ENCODE peak calls at places on chromosomes 5 and 9, in five cellular contexts. Y, K, X, P and U are unnamed samples.

GRCh38 chr5:164252-164651 is 27.0 kb upstream of the LRRC14B start:
- DNase-seq in P (no peak), Y (no peak), X (no peak), K (no peak), U (no peak)

GRCh38 chr9:19184144-19184917 is 46.2 kb upstream of the DENND4C start:
- DNase-seq in P (peak; percentile 95), X (peak; percentile 81), Y (peak; percentile 74), K (peak; percentile 86), U (peak; percentile 68)

GRCh38 chr9:117718085-117718484 is 13.9 kb downstream of the TLR4 start:
- DNase-seq in Y (no peak), P (peak; percentile 45), K (no peak), X (no peak), U (no peak)

GRCh38 chr5:173745123-173745522 is 128.7 kb upstream of the BOD1 start:
- DNase-seq in Y (no peak), X (no peak), P (no peak), K (no peak), U (no peak)

GRCh38 chr5:52861368-52861767 is 73.7 kb downstream of the ITGA1 start:
- DNase-seq in X (no peak), Y (no peak), K (no peak), P (no peak), U (no peak)

GRCh38 chr5:151592855-151593408 is 1.8 kb upstream of the FAT2 start:
- DNase-seq in Y (no peak), X (no peak), P (no peak), K (no peak), U (no peak)

GRCh38 chr9:91714020-91714721 is 235.9 kb downstream of the ROR2 start:
- DNase-seq in K (peak; percentile 42), X (no peak), Y (peak; percentile 68), P (no peak), U (peak; percentile 17)

GRCh38 chr5:32880781-32881180 is 169.7 kb downstream of the NPR3 start:
- DNase-seq in X (no peak), P (no peak), K (peak; percentile 56), Y (no peak), U (no peak)

GRCh38 chr5:175131432-175131831 is 312.6 kb downstream of the DRD1 start:
- DNase-seq in P (no peak), X (no peak), Y (no peak), K (no peak), U (no peak)

GRCh38 chr9:83633260-83633659 is 10.3 kb downstream of the IDNK start:
- DNase-seq in P (no peak), Y (no peak), X (no peak), K (no peak), U (no peak)

GRCh38 chr5:96657068-96657467 is 5.1 kb upstream of the CAST start:
- DNase-seq in Y (peak; percentile 81), K (peak; percentile 97), P (peak; percentile 84), X (no peak), U (peak; percentile 18)

GRCh38 chr5:38715671-38716070 is 130.1 kb upstream of the OSMR start:
- DNase-seq in Y (no peak), K (no peak), X (no peak), P (no peak), U (no peak)

DNA sequence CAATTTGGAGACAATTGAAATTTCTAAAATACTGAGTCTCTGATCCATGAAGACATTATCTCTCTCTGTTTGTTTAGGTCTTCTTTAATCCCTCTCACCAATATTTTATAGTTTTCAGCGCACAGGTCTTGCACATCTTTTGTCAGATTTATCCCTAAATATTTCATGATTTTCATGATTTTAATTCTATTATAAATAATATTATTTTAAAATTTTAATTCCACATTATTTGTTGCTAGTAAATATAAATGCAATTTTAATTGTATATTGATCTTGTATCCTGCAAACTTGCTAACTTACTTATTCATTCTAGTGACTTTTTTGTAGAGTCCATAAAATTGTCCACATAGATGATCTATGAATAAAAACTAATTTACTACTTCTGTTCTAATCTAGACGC is 112.6 kb upstream of the TNPO1 start:
- DNase-seq in P (no peak), Y (no peak), X (no peak), K (no peak), U (no peak)
- H3K9me3 ChIP-seq in P (no peaks in the 10 kb centered on the region), Y (no peaks in the 10 kb centered on the region), X (no peaks in the 10 kb centered on the region), K (no peaks in the 10 kb centered on the region), U (no peaks in the 10 kb centered on the region)

GRCh38 chr9:109558718-109559151 is 60.6 kb upstream of the PTPN3 start:
- DNase-seq in Y (no peak), K (no peak), X (no peak), P (no peak), U (no peak)

GRCh38 chr9:109555215-109555614 is 57.1 kb upstream of the PTPN3 start:
- DNase-seq in Y (no peak), P (no peak), X (no peak), K (no peak), U (no peak)

GRCh38 chr9:109556786-109557185 is 58.7 kb upstream of the PTPN3 start:
- DNase-seq in Y (no peak), X (no peak), P (no peak), K (no peak), U (no peak)

GRCh38 chr9:109557481-109557880 is 59.4 kb upstream of the PTPN3 start:
- DNase-seq in Y (no peak), K (no peak), P (no peak), X (no peak), U (no peak)

DNA sequence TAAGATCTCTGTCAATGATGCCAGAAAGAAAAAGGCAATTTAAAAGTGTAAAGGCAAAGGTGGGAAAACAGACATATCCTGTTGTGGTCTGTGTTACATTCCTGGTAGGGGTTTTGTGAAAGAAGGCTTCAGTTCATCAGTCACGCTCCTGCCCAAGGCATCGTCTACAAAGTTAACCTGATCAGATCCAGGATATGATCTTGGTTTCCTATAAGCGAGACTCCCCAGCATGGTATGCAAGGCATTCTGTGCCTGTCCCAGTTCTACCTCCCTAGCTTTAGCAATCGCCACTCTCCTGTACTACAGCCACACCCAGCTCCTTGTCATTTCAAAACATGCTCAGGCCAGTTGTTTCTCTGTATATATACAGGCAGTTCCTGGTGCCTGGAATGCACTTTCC is 58.0 kb upstream of the PTPN3 start:
- DNase-seq in K (peak; percentile 17), P (no peak), X (no peak), Y (no peak), U (no peak)
- H3K4me1 ChIP-seq in K (no peaks in the 10 kb centered on the region), P (no peaks in the 10 kb centered on the region), X (peaks cover 35% of the 10 kb centered on the region), Y (no peaks in the 10 kb centered on the region), U (no peaks in the 10 kb centered on the region)

GRCh38 chr5:8340739-8341344 is 471.9 kb downstream of the MTRR start:
- DNase-seq in P (no peak), K (peak; percentile 7), X (no peak), Y (no peak), U (no peak)
- H3K9me3 ChIP-seq in P (no peaks in the 10 kb centered on the region), K (no peaks in the 10 kb centered on the region), X (no peaks in the 10 kb centered on the region), Y (no peaks in the 10 kb centered on the region), U (no peaks in the 10 kb centered on the region)

GRCh38 chr5:6728795-6729183 is 15.6 kb downstream of the TENT4A start:
- DNase-seq in K (no peak), Y (no peak), P (peak; percentile 11), X (no peak), U (no peak)

GRCh38 chr5:6728011-6728794 is 15.0 kb downstream of the TENT4A start:
- DNase-seq in P (no peak), X (no peak), K (no peak), Y (no peak), U (no peak)

GRCh38 chr5:6730407-6730806 is 17.2 kb downstream of the TENT4A start:
- DNase-seq in P (peak; percentile 51), Y (no peak), X (no peak), K (no peak), U (no peak)

GRCh38 chr5:6730807-6731206 is 17.6 kb downstream of the TENT4A start:
- DNase-seq in Y (no peak), P (no peak), K (no peak), X (no peak), U (no peak)

GRCh38 chr5:6729400-6730310 is 16.4 kb downstream of the TENT4A start:
- DNase-seq in P (peak; percentile 79), X (no peak), K (no peak), Y (no peak), U (peak; percentile 20)
- H3K4me1 ChIP-seq in P (peaks cover 59% of the 10 kb centered on the region), X (peaks cover 61% of the 10 kb centered on the region), K (peaks cover 29% of the 10 kb centered on the region), Y (peaks cover 23% of the 10 kb centered on the region), U (peaks cover 53% of the 10 kb centered on the region)

DNA sequence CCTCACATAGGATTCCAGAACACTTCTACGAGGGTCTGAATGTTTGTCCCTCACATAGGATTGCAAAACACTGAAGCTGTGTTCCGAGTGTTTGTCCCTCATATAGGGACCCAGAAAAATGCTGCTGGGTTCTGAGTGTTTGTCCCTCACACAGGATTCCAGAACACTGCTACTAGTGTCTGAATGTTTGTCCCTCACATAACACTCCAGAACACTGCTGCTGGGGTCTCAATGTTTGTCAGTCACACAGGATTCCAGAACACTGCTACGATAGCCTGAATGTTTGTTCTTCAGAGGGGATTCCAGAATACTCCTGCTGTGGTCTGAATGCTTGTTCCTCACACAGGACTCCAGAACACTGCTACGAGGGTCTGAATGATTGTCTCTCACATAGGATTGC is 218.7 kb downstream of the FOXD4L6 start:
- DNase-seq in Y (no peak), X (no peak), P (no peak), K (no peak), U (no peak)
- H3K9me3 ChIP-seq in Y (peaks cover 14% of the 10 kb centered on the region), X (peaks cover 97% of the 10 kb centered on the region), P (peaks cover 99% of the 10 kb centered on the region), K (no peaks in the 10 kb centered on the region), U (peaks cover 86% of the 10 kb centered on the region)

GRCh38 chr5:5235685-5236084 is 95.6 kb downstream of the ADAMTS16 start:
- DNase-seq in K (peak; percentile 26), X (no peak), P (no peak), Y (no peak), U (no peak)

GRCh38 chr5:5231576-5231975 is 91.4 kb downstream of the ADAMTS16 start:
- DNase-seq in X (no peak), Y (no peak), K (peak; percentile 56), P (no peak), U (no peak)

GRCh38 chr5:5240234-5240633 is 100.1 kb downstream of the ADAMTS16 start:
- DNase-seq in Y (no peak), K (no peak), P (no peak), X (no peak), U (no peak)

GRCh38 chr5:5239191-5239590 is 99.1 kb downstream of the ADAMTS16 start:
- DNase-seq in X (no peak), P (no peak), Y (no peak), K (no peak), U (no peak)

DNA sequence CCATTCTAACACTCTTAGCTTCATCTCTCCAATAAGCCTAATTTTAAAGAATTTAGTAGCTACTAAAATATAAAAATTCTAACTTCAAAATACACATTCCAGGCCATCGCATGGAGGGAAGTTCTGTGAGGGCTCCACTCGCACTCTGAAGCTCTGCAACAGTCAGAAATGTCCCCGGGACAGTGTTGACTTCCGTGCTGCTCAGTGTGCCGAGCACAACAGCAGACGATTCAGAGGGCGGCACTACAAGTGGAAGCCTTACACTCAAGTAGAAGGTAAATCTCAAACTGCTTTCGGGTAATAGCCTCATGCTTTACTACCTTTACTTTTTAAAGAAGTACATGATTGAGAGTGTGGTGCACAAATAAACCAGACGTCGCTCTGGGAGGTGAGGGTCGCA is 94.8 kb downstream of the ADAMTS16 start:
- DNase-seq in P (no peak), K (no peak), Y (no peak), X (no peak), U (no peak)
- H3K4me1 ChIP-seq in P (no peaks in the 10 kb centered on the region), K (no peaks in the 10 kb centered on the region), Y (no peaks in the 10 kb centered on the region), X (no peaks in the 10 kb centered on the region), U (no peaks in the 10 kb centered on the region)

DNA sequence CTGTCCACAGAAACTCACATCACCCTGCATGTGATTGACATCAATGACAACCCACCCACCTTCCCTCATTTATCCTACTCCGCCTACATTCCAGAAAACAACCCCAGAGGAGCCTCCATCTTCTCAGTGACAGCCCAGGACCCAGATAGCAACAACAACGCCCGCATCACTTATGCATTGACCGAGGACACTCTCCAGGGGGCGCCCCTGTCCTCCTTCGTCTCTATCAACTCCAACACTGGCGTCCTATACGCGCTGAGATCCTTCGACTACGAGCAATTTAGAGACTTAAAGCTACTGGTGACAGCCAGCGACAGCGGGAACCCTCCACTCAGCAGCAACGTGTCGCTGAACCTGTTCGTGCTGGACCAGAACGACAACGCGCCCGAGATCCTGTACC is 1.7 kb downstream of the PCDHGA3 start:
- DNase-seq in X (no peak), Y (no peak), P (no peak), K (no peak), U (no peak)
- H3K9me3 ChIP-seq in X (peaks cover 15% of the 10 kb centered on the region), Y (peaks cover 19% of the 10 kb centered on the region), P (peaks cover 28% of the 10 kb centered on the region), K (no peaks in the 10 kb centered on the region), U (peaks cover 4% of the 10 kb centered on the region)